ENCODE peak calls at places on chromosome 6, in ten cellular contexts. K, H, Q, V, L, T, B, W, R and I are unnamed samples. For H3K4me1, the result is how much of the 10 kb centered on the place peaks cover.

GRCh38 chr6:12849420-12850200 is 133.0 kb downstream of the PHACTR1 start:
- DNase-seq in K (peak), H (no peak), Q (no peak), V (no peak), L (no peak), T (no peak), B (peak), W (no peak), R (no peak), I (no peak)

GRCh38 chr6:139990865-139991264 is 616.4 kb upstream of the CITED2 start:
- DNase-seq in K (no peak), H (peak), Q (no peak), V (no peak), L (no peak), T (no peak), B (peak), W (no peak), R (no peak), I (no peak)

GRCh38 chr6:166553563-166554271 is 32.8 kb downstream of the RAMACL start:
- DNase-seq in K (peak), H (peak), Q (no peak), V (no peak), L (no peak), T (no peak), B (peak), W (no peak), R (no peak), I (no peak)

GRCh38 chr6:133767571-133767970 is 121.3 kb upstream of the TCF21 start:
- DNase-seq in K (no peak), H (no peak), Q (no peak), V (no peak), L (no peak), T (no peak), B (no peak), W (no peak), R (no peak), I (no peak)

GRCh38 chr6:25642667-25643328 is 9.2 kb upstream of the SCGN start:
- DNase-seq in K (no peak), H (no peak), Q (no peak), V (no peak), L (no peak), T (no peak), B (no peak), W (no peak), R (no peak), I (no peak)

GRCh38 chr6:90284236-90284744 is 12.4 kb downstream of the BACH2 start:
- DNase-seq in K (peak), H (peak), Q (no peak), V (no peak), L (no peak), T (no peak), B (peak), W (no peak), R (peak), I (no peak)

GRCh38 chr6:167125405-167125804 is 2.5 kb downstream of the CCR6 start:
- DNase-seq in K (no peak), H (no peak), Q (no peak), V (no peak), L (no peak), T (no peak), B (no peak), W (no peak), R (no peak), I (no peak)

GRCh38 chr6:81995548-81996289 is 243.2 kb upstream of the TENT5A start:
- DNase-seq in K (peak), H (no peak), Q (no peak), V (no peak), L (no peak), T (no peak), B (peak), W (no peak), R (no peak), I (no peak)

DNA sequence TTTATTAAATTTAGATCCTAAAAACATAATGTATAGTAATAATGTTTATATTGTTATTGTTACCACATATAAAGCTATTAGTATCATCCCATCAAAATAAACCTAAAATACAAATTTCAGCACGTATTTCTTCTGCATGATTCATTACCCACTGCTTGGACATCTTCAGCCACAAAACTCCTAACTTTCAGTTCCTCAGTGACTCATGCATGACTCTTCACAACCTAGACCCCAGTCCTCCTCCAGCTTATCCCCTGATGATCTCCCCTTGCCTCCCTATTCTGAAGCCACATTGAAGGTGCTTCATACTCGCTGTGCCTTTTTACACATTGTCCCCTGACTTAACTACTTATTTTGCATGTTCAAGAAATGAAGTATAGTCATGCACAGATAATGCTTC is 11.2 kb upstream of the GPRC6A start:
- DNase-seq in K (peak), H (no peak), Q (no peak), V (no peak), L (no peak), T (no peak), B (peak), W (no peak), R (no peak), I (no peak)
- H3K4me3 ChIP-seq in K (no peak), H (no peak), Q (no peak), V (no peak), L (no peak), T (no peak), B (no peak), W (no peak), R (no peak), I (no peak)

GRCh38 chr6:113065606-113066005 is 718.5 kb downstream of the RFPL4B start:
- DNase-seq in K (peak), H (no peak), Q (no peak), V (no peak), L (no peak), T (no peak), B (peak), W (no peak), R (no peak), I (no peak)
- H3K27ac ChIP-seq in K (peak), H (no peak), Q (no peak), V (no peak), L (no peak), T (no peak), B (no peak), W (no peak), R (no peak), I (no peak)

GRCh38 chr6:30513451-30513850 is 24.1 kb downstream of the HLA-E start:
- DNase-seq in K (no peak), H (no peak), Q (no peak), V (no peak), L (no peak), T (no peak), B (no peak), W (no peak), R (no peak), I (no peak)
- H3K4me1 ChIP-seq in K (under half), H (under half), Q (under half), V (under half), L (under half), T (under half), B (under half), W (under half), R (under half), I (under half)

DNA sequence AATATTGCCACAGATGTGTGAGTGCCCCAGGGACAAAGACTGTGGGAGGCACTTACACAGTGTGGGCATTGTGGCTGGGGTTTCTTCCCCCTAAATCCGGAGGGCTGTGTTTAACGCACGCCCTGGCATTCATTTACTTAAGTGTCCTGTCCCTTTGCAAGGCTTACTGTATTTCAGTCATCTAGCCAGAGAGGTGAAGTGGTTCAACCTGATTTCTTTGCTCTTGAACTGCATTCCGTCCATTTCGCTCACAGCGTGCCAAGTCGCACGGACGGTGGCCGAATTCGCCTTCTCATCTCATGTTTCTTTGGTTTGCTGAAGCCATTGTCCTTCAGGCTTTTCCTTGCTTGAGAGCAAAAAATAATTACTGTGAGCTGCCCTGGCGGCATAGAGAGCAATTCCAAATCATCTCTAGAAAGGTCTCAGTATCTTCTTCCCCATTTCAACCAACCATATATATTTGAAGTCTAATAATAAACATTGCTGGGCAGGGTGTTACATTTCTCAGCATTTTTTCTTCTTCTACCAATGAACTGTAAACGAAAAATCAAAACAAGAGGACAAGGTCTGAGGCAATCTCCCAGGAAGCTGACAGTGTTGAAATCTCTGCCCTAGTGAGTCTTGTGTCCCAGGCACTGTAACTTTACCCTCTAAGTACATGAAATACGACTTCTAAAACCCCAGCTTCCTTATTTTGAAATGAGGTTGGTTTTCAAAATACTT is 16.9 kb downstream of the SYTL3 start:
- DNase-seq in K (peak), H (no peak), Q (no peak), V (no peak), L (peak), T (no peak), B (peak), W (no peak), R (no peak), I (no peak)
- H3K4me3 ChIP-seq in K (no peak), H (no peak), Q (no peak), V (no peak), L (peak), T (no peak), B (no peak), W (no peak), R (no peak), I (no peak)

GRCh38 chr6:4220619-4221018 is 85.2 kb upstream of the ECI2 start:
- DNase-seq in K (no peak), H (no peak), Q (no peak), V (no peak), L (no peak), T (no peak), B (peak), W (no peak), R (no peak), I (no peak)
- H3K27ac ChIP-seq in K (no peak), H (no peak), Q (no peak), V (no peak), L (no peak), T (no peak), B (no peak), W (no peak), R (no peak), I (no peak)